ENCODE peak calls at places on chromosome 1, in eight cellular contexts. One of them, this sample, is unnamed.

GRCh38 chr1:183600136-183600535 is 9.9 kb upstream of the NCF2 start:
- DNase-seq in WTC11: no peak
- DNase-seq in IMR-90: peak
- DNase-seq in HepG2: no peak
- DNase-seq in K562: peak
- DNase-seq in A549: no peak
- DNase-seq in SK-N-SH: no peak
- DNase-seq in GM12878: no peak
- DNase-seq in this sample: no peak

GRCh38 chr1:235873045-235873444 is 6.3 kb upstream of the LYST start:
- DNase-seq in WTC11: no peak
- DNase-seq in IMR-90: no peak
- DNase-seq in HepG2: no peak
- DNase-seq in K562: no peak
- DNase-seq in A549: no peak
- DNase-seq in SK-N-SH: no peak
- DNase-seq in GM12878: no peak
- DNase-seq in this sample: no peak

GRCh38 chr1:34970829-34971228 is 14.3 kb downstream of the TMEM35B start:
- DNase-seq in WTC11: peak
- DNase-seq in IMR-90: no peak
- DNase-seq in HepG2: peak
- DNase-seq in K562: peak
- DNase-seq in A549: no peak
- DNase-seq in SK-N-SH: no peak
- DNase-seq in GM12878: no peak
- DNase-seq in this sample: no peak

GRCh38 chr1:100780826-100781225 is 61.3 kb downstream of the VCAM1 start:
- DNase-seq in WTC11: no peak
- DNase-seq in IMR-90: no peak
- DNase-seq in HepG2: no peak
- DNase-seq in K562: no peak
- DNase-seq in A549: no peak
- DNase-seq in SK-N-SH: no peak
- DNase-seq in GM12878: no peak
- DNase-seq in this sample: no peak

GRCh38 chr1:29126198-29126597 is 2.5 kb upstream of the TMEM200B start:
- DNase-seq in WTC11: no peak
- DNase-seq in IMR-90: no peak
- DNase-seq in HepG2: no peak
- DNase-seq in K562: no peak
- DNase-seq in A549: no peak
- DNase-seq in SK-N-SH: no peak
- DNase-seq in GM12878: no peak
- DNase-seq in this sample: no peak

GRCh38 chr1:89602871-89603404 is 30.0 kb upstream of the LRRC8C start:
- DNase-seq in WTC11: no peak
- DNase-seq in IMR-90: no peak
- DNase-seq in HepG2: no peak
- DNase-seq in K562: no peak
- DNase-seq in A549: no peak
- DNase-seq in SK-N-SH: no peak
- DNase-seq in GM12878: no peak
- DNase-seq in this sample: no peak

GRCh38 chr1:43058545-43059360 is 100.1 kb upstream of the SLC2A1 start:
- DNase-seq in WTC11: peak
- DNase-seq in IMR-90: peak
- DNase-seq in HepG2: no peak
- DNase-seq in K562: peak
- DNase-seq in A549: no peak
- DNase-seq in SK-N-SH: peak
- DNase-seq in GM12878: no peak
- DNase-seq in this sample: no peak

GRCh38 chr1:65441464-65441863 is 21.0 kb downstream of the LEPR start:
- DNase-seq in WTC11: no peak
- DNase-seq in IMR-90: no peak
- DNase-seq in HepG2: no peak
- DNase-seq in K562: no peak
- DNase-seq in A549: no peak
- DNase-seq in SK-N-SH: no peak
- DNase-seq in GM12878: no peak
- DNase-seq in this sample: no peak

GRCh38 chr1:97337250-97338030 is 583.4 kb downstream of the DPYD start:
- DNase-seq in WTC11: no peak
- DNase-seq in IMR-90: peak
- DNase-seq in HepG2: no peak
- DNase-seq in K562: no peak
- DNase-seq in A549: no peak
- DNase-seq in SK-N-SH: no peak
- DNase-seq in GM12878: no peak
- DNase-seq in this sample: no peak

GRCh38 chr1:116310172-116310571 is 62.9 kb upstream of the ATP1A1 start:
- DNase-seq in WTC11: no peak
- DNase-seq in IMR-90: no peak
- DNase-seq in HepG2: no peak
- DNase-seq in K562: no peak
- DNase-seq in A549: no peak
- DNase-seq in SK-N-SH: peak
- DNase-seq in GM12878: no peak
- DNase-seq in this sample: no peak

GRCh38 chr1:228825840-228826484 is 90.7 kb downstream of the RHOU start:
- DNase-seq in WTC11: no peak
- DNase-seq in IMR-90: no peak
- DNase-seq in HepG2: peak
- DNase-seq in K562: no peak
- DNase-seq in A549: no peak
- DNase-seq in SK-N-SH: no peak
- DNase-seq in GM12878: no peak
- DNase-seq in this sample: peak

GRCh38 chr1:3215198-3216045 is 146.4 kb downstream of the PRDM16 start:
- DNase-seq in WTC11: no peak
- DNase-seq in IMR-90: no peak
- DNase-seq in HepG2: no peak
- DNase-seq in K562: no peak
- DNase-seq in A549: no peak
- DNase-seq in SK-N-SH: no peak
- DNase-seq in GM12878: no peak
- DNase-seq in this sample: no peak

GRCh38 chr1:182092336-182092735 is 30.8 kb upstream of the ZNF648 start:
- DNase-seq in WTC11: no peak
- DNase-seq in IMR-90: no peak
- DNase-seq in HepG2: no peak
- DNase-seq in K562: no peak
- DNase-seq in A549: no peak
- DNase-seq in SK-N-SH: no peak
- DNase-seq in GM12878: no peak
- DNase-seq in this sample: no peak

GRCh38 chr1:89701746-89702241 is 68.9 kb downstream of the LRRC8C start:
- DNase-seq in WTC11: no peak
- DNase-seq in IMR-90: peak
- DNase-seq in HepG2: no peak
- DNase-seq in K562: peak
- DNase-seq in A549: no peak
- DNase-seq in SK-N-SH: peak
- DNase-seq in GM12878: no peak
- DNase-seq in this sample: no peak

GRCh38 chr1:7893529-7894180 is 40.8 kb upstream of the UTS2 start:
- DNase-seq in WTC11: no peak
- DNase-seq in IMR-90: peak
- DNase-seq in HepG2: no peak
- DNase-seq in K562: no peak
- DNase-seq in A549: no peak
- DNase-seq in SK-N-SH: no peak
- DNase-seq in GM12878: no peak
- DNase-seq in this sample: no peak

DNA sequence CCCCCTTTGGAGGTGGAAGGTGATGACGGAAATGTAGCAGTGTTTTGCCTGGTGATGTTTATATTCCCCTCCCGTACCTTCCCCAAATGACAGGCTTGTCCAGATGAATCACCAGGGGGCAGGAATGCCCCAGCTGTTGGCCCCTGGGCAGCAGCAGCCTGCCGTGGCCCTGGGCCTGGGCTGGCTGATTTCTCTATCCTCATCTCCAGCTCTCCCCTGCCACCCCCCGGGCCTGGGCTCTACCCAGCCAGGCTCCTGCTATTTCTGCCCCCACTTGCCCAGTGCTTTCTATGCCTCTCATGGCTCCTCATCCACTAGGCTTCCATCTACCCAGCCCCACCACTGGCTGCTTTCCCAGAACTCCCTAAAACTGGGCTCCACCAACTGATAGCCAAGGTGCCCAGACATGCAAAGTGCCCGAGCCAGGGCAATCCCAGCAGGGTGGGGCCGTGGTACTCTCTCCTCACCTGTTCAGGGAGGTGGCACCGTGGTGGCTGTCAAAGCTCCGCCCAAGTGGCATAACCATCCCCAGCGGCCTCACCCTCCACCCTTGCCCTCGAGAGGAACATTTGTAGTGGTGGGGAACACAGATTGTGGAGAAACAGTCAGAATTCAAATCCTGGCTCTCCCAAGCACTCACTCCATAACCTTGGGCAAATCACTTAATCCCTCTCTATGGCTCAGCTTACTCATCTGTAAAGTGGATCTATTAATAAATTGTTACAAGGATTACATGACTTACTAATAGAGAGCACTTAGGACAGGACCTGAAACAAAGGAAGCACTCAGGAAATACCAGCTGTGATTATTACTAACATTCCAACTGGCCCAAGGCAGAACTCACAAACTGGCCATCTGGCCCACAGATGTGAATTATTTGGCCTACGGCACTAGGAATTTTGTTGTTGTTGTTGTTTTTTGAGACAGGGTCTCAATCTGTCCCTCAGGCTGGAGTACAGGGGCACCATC is 12.8 kb upstream of the ECE1 start:
- DNase-seq in WTC11: no peak
- DNase-seq in IMR-90: peak
- DNase-seq in HepG2: no peak
- DNase-seq in K562: no peak
- DNase-seq in A549: no peak
- DNase-seq in SK-N-SH: peak
- DNase-seq in GM12878: no peak
- DNase-seq in this sample: no peak
- TF ChIP-seq USF2 in WTC11: no peak
- TF ChIP-seq USF2 in IMR-90: no peak
- TF ChIP-seq USF2 in HepG2: no peak
- TF ChIP-seq USF2 in K562: no peak
- TF ChIP-seq USF2 in A549: no peak
- TF ChIP-seq USF2 in SK-N-SH: no peak
- TF ChIP-seq USF2 in GM12878: no peak
- TF ChIP-seq USF2 in this sample: no peak

GRCh38 chr1:22874785-22875184 is 97.9 kb downstream of the LACTBL1 start:
- DNase-seq in WTC11: no peak
- DNase-seq in IMR-90: no peak
- DNase-seq in HepG2: no peak
- DNase-seq in K562: no peak
- DNase-seq in A549: no peak
- DNase-seq in SK-N-SH: no peak
- DNase-seq in GM12878: no peak
- DNase-seq in this sample: no peak
- TF ChIP-seq USF2 in WTC11: no peak
- TF ChIP-seq USF2 in IMR-90: no peak
- TF ChIP-seq USF2 in HepG2: no peak
- TF ChIP-seq USF2 in K562: no peak
- TF ChIP-seq USF2 in A549: no peak
- TF ChIP-seq USF2 in SK-N-SH: no peak
- TF ChIP-seq USF2 in GM12878: no peak
- TF ChIP-seq USF2 in this sample: no peak

GRCh38 chr1:224175615-224176014 is 7.4 kb upstream of the DEGS1 start:
- DNase-seq in WTC11: peak
- DNase-seq in IMR-90: peak
- DNase-seq in HepG2: no peak
- DNase-seq in K562: no peak
- DNase-seq in A549: no peak
- DNase-seq in SK-N-SH: peak
- DNase-seq in GM12878: no peak
- DNase-seq in this sample: peak
- TF ChIP-seq USF2 in WTC11: no peak
- TF ChIP-seq USF2 in IMR-90: no peak
- TF ChIP-seq USF2 in HepG2: no peak
- TF ChIP-seq USF2 in K562: no peak
- TF ChIP-seq USF2 in A549: no peak
- TF ChIP-seq USF2 in SK-N-SH: no peak
- TF ChIP-seq USF2 in GM12878: no peak
- TF ChIP-seq USF2 in this sample: no peak

GRCh38 chr1:171014878-171015277 is 75.8 kb upstream of the FMO3 start:
- DNase-seq in WTC11: no peak
- DNase-seq in IMR-90: no peak
- DNase-seq in HepG2: no peak
- DNase-seq in K562: no peak
- DNase-seq in A549: no peak
- DNase-seq in SK-N-SH: no peak
- DNase-seq in GM12878: no peak
- DNase-seq in this sample: no peak

GRCh38 chr1:171017431-171017830 is 73.3 kb upstream of the FMO3 start:
- DNase-seq in WTC11: peak
- DNase-seq in IMR-90: no peak
- DNase-seq in HepG2: no peak
- DNase-seq in K562: no peak
- DNase-seq in A549: no peak
- DNase-seq in SK-N-SH: no peak
- DNase-seq in GM12878: no peak
- DNase-seq in this sample: no peak
- TF ChIP-seq USF2 in WTC11: no peak
- TF ChIP-seq USF2 in IMR-90: no peak
- TF ChIP-seq USF2 in HepG2: no peak
- TF ChIP-seq USF2 in K562: no peak
- TF ChIP-seq USF2 in A549: no peak
- TF ChIP-seq USF2 in SK-N-SH: no peak
- TF ChIP-seq USF2 in GM12878: no peak
- TF ChIP-seq USF2 in this sample: no peak

GRCh38 chr1:91011726-91012125 is 10.1 kb downstream of the ZNF644 start:
- DNase-seq in WTC11: no peak
- DNase-seq in IMR-90: peak
- DNase-seq in HepG2: no peak
- DNase-seq in K562: no peak
- DNase-seq in A549: no peak
- DNase-seq in SK-N-SH: no peak
- DNase-seq in GM12878: no peak
- DNase-seq in this sample: no peak
- TF ChIP-seq USF2 in WTC11: no peak
- TF ChIP-seq USF2 in IMR-90: no peak
- TF ChIP-seq USF2 in HepG2: no peak
- TF ChIP-seq USF2 in K562: no peak
- TF ChIP-seq USF2 in A549: no peak
- TF ChIP-seq USF2 in SK-N-SH: no peak
- TF ChIP-seq USF2 in GM12878: no peak
- TF ChIP-seq USF2 in this sample: no peak

DNA sequence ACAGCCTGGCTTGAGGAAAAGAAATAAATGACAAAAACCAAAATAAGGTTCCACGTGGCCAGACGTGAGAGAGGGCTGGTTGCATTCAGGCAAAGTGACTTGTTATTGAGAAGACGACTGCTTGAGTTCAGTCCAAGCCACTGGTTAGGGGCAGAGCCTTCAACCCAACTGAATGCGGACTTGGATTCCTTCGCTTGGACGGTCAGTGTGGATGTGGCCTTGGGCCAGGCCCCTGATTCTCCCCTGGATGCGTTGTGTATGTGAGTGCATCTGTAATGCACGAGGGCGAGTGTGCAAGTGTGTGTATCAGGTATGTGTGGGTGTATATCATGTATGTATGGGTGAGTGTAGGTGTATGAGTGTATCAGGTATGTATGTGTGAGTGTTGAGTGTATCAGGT is 1.9 kb downstream of the PLA2G2F start:
- DNase-seq in WTC11: no peak
- DNase-seq in IMR-90: no peak
- DNase-seq in HepG2: no peak
- DNase-seq in K562: no peak
- DNase-seq in A549: no peak
- DNase-seq in SK-N-SH: no peak
- DNase-seq in GM12878: no peak
- DNase-seq in this sample: no peak
- TF ChIP-seq USF2 in WTC11: no peak
- TF ChIP-seq USF2 in IMR-90: no peak
- TF ChIP-seq USF2 in HepG2: no peak
- TF ChIP-seq USF2 in K562: no peak
- TF ChIP-seq USF2 in A549: no peak
- TF ChIP-seq USF2 in SK-N-SH: no peak
- TF ChIP-seq USF2 in GM12878: no peak
- TF ChIP-seq USF2 in this sample: no peak

This sample was measured in H1.